ENCODE peak calls at places on chromosome 15, in five cellular contexts. O is MM.1S, B is hepatocyte, L is PC-3, X is GM23248. H is an unnamed sample.

GRCh38 chr15:51377038-51377761 is 35.7 kb downstream of the GLDN start:
- DNase-seq in O (no peak), B (no peak), L (peak; percentile 15), X (peak; percentile 95), H (no peak)

GRCh38 chr15:52343831-52344230 is 48.2 kb upstream of the MYO5C start:
- DNase-seq in O (no peak), B (no peak), L (no peak), X (peak; percentile 61), H (no peak)

GRCh38 chr15:69414702-69415161 is 583 bp downstream of the KIF23 start:
- DNase-seq in O (peak; percentile 66), B (peak; percentile 69), L (peak; percentile 86), X (peak; percentile 95), H (peak; percentile 75)

GRCh38 chr15:27339138-27339537 is 368.2 kb downstream of the GABRG3 start:
- DNase-seq in O (no peak), B (no peak), L (no peak), X (no peak), H (peak; percentile 46)

GRCh38 chr15:89143503-89144162 is 55.4 kb downstream of the ABHD2 start:
- DNase-seq in O (no peak), B (no peak), L (peak; percentile 40), X (peak; percentile 86), H (no peak)

GRCh38 chr15:95520511-95520910 is 810.0 kb upstream of the NR2F2 start:
- DNase-seq in O (no peak), B (no peak), L (no peak), X (no peak), H (no peak)

GRCh38 chr15:41006479-41006878 is 53.2 kb downstream of the CHAC1 start:
- DNase-seq in O (no peak), B (no peak), L (no peak), X (no peak), H (no peak)

GRCh38 chr15:78024141-78024567 is 53.4 kb downstream of the TBC1D2B start:
- DNase-seq in O (no peak), B (no peak), L (no peak), X (peak; percentile 47), H (no peak)

GRCh38 chr15:22878103-22878502 is 39.6 kb downstream of the NIPA2 start:
- DNase-seq in O (no peak), B (no peak), L (no peak), X (no peak), H (no peak)
- TF ChIP-seq EZH2phosphoT487 in O (no peak), B (no peak), L (no peak), X (no peak), H (no peak)

GRCh38 chr15:79102595-79102994 is 12.0 kb upstream of the RASGRF1 start:
- DNase-seq in O (no peak), B (no peak), L (no peak), X (no peak), H (no peak)

GRCh38 chr15:79099692-79100091 is 9.1 kb upstream of the RASGRF1 start:
- DNase-seq in O (no peak), B (peak; percentile 23), L (no peak), X (peak; percentile 11), H (no peak)

GRCh38 chr15:79105141-79105540 is 14.6 kb upstream of the RASGRF1 start:
- DNase-seq in O (no peak), B (no peak), L (no peak), X (no peak), H (no peak)

GRCh38 chr15:79101866-79102581 is 11.4 kb upstream of the RASGRF1 start:
- DNase-seq in O (no peak), B (no peak), L (no peak), X (peak; percentile 15), H (no peak)
- TF ChIP-seq EZH2phosphoT487 in O (no peak), B (no peak), L (no peak), X (no peak), H (no peak)

DNA sequence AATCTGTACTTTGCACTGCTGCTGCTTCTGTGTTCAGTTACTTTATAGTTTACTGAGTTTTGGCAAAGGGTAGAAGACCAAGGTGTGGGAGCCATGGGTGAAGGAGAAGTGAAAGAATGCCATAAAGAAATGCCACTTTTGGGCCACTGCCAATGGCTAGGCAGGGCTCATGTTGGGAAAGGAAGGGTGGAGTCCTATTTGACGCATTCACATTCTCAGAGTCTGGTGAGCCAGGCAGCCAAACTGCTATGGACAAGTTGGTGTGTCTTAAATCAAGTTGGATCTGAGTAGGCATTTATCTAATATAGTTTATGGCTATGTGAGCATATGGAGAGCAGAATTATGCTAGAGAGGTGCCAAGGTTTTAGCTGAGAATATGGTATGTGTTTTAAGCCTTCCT is 296.1 kb downstream of the AGBL1 start:
- DNase-seq in O (no peak), B (no peak), L (no peak), X (no peak), H (no peak)
- TF ChIP-seq EZH2phosphoT487 in O (no peak), B (no peak), L (no peak), X (no peak), H (no peak)

DNA sequence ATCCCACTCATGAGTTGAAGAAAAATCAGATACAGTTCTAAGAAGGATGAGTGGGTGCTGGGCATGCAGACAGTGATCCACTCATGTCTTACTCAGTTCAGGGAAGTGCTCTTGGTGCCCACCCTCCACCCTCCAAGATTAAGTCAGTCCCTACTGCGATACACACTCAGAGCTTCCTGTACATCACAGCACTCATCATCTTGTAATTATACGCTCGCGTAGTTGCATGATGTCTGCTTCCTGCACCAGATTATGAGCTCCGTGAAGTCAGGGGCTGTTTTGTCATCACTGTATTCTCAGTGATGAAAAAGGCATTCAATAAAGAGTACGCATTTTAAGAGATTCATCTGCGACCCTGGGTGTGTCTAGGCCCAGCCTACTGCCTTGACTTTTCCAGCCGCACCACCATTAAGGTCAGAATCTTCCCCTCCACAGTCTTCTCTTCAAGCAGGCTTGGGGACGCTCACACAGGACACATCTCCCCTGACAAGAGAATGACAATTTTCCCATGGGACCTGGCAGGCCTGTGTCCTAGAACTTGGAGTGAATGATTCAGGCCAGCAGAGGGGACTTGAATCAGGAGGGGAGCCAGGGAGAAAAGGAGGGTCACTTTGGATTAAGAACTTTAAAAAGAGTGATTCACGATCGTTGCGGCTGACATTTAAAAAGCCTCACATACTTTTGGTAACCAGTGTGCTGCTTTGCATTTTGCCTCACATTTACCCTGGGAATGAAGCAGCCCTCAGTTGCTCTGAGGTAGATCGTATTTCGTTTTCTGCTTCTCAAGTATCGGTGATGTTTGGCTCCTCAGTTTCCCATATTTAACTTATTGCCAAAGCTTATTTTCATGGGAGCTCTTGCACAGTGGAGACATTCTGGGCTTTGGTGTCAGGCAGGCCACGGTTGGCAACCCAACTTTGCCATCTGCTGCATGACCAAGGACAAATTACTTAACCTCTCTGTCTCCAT is 7.9 kb upstream of the PDE8A start:
- DNase-seq in O (no peak), B (no peak), L (no peak), X (peak; percentile 19), H (no peak)
- TF ChIP-seq EZH2phosphoT487 in O (no peak), B (no peak), L (no peak), X (no peak), H (no peak)

GRCh38 chr15:39549912-39550311 is 31.0 kb upstream of the THBS1 start:
- DNase-seq in O (no peak), B (no peak), L (no peak), X (peak; percentile 7), H (no peak)

GRCh38 chr15:39548561-39548960 is 32.3 kb upstream of the THBS1 start:
- DNase-seq in O (no peak), B (no peak), L (no peak), X (no peak), H (no peak)

GRCh38 chr15:39543651-39544050 is 37.2 kb upstream of the THBS1 start:
- DNase-seq in O (no peak), B (no peak), L (no peak), X (no peak), H (peak; percentile 87)

GRCh38 chr15:39542385-39543065 is 38.4 kb upstream of the THBS1 start:
- DNase-seq in O (no peak), B (no peak), L (no peak), X (no peak), H (no peak)

GRCh38 chr15:39546842-39547241 is 34.0 kb upstream of the THBS1 start:
- DNase-seq in O (no peak), B (no peak), L (no peak), X (no peak), H (no peak)
- TF ChIP-seq EZH2phosphoT487 in O (no peak), B (no peak), L (no peak), X (no peak), H (no peak)

GRCh38 chr15:65309882-65310418 is 5.5 kb downstream of the RNU5B-1 start:
- DNase-seq in O (no peak), B (no peak), L (no peak), X (no peak), H (no peak)
- TF ChIP-seq EZH2phosphoT487 in O (no peak), B (no peak), L (no peak), X (no peak), H (no peak)

DNA sequence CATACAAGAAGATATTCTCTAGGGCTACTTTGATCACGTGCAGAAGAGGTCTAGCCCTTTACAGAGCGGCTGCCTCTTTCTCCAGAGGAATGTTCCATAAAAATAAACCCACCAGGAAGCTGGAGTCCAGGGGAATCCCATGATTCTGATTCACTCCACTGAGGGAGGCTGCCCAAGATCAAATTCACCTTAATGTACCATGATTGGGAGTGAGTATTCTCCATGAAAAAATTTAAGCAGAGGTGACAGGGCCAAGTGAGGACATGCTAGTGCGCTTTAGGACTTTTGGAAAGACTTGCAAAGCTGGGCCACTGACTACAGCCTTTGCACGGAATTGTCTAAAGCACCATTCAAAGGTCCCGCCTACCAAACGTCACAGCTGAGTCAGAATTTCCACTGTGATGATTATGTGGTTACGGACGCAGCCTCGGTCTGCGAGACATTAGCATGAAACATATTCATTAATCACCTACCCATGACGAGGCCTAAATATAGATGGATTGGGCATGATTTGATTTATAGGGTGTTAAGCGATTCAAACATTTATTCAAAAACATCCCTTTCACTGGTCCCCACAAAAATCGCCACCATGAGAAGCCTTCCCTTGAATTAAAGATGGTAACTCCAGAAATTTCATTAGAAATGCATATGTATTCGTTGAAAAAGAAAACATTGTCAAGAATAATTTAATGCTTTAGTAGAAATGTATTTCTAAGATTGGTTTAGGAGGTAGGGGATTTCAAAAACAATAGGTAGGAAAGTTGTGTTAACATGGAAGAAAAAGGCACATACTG is 152.6 kb downstream of the GREM1 start:
- DNase-seq in O (no peak), B (no peak), L (peak; percentile 77), X (peak; percentile 90), H (no peak)
- TF ChIP-seq EZH2phosphoT487 in O (no peak), B (no peak), L (no peak), X (no peak), H (no peak)

GRCh38 chr15:48515497-48515896 is 130.0 kb downstream of the FBN1 start:
- DNase-seq in O (no peak), B (no peak), L (no peak), X (no peak), H (no peak)

GRCh38 chr15:48507416-48508065 is 138.0 kb downstream of the FBN1 start:
- DNase-seq in O (peak; percentile 54), B (peak; percentile 71), L (peak; percentile 61), X (peak; percentile 76), H (peak; percentile 87)

GRCh38 chr15:48514103-48514817 is 131.2 kb downstream of the FBN1 start:
- DNase-seq in O (no peak), B (no peak), L (no peak), X (no peak), H (no peak)

GRCh38 chr15:48516125-48516524 is 129.4 kb downstream of the FBN1 start:
- DNase-seq in O (no peak), B (no peak), L (no peak), X (no peak), H (no peak)

DNA sequence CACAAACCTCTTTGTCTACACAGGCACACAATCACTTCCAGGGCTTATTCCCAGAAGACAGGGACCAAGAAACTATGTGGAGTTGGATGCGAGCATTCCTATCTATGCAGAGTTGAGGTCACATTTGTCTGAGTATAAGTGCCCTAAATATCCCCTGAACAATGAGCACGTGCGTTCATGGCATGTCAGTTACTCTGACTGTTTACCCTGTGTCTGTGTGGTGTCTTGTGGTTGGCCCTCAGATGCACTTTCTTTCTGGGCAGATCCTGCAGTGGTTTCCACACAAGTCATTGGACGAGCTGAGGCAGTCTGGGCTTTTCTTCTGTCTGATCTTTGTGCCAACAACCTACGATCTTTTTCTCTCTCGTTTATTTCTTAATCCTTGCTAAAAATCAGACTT is 134.5 kb downstream of the FBN1 start:
- DNase-seq in O (no peak), B (no peak), L (no peak), X (peak; percentile 53), H (no peak)
- TF ChIP-seq EZH2phosphoT487 in O (no peak), B (no peak), L (no peak), X (no peak), H (no peak)